ENCODE peak calls at places on chromosomes 16 and 17, in five cellular contexts. V is endothelial cell of umbilical vein, H is foreskin keratinocyte, Z is mesenchymal stem cell, S is GM23338. L is an unnamed sample.

GRCh38 chr17:77875881-77876509 is 82.5 kb upstream of the TNRC6C start:
- DNase-seq in Z (peak), S (no peak), V (no peak), H (no peak), L (no peak)

GRCh38 chr16:3984111-3985060 is 103.9 kb upstream of the CREBBP start:
- DNase-seq in V (no peak), Z (no peak), S (no peak), H (no peak), L (no peak)

GRCh38 chr17:61862975-61863800 is at the start of gene BRIP1:
- DNase-seq in H (peak), Z (peak), V (peak), S (peak), L (peak)

GRCh38 chr17:9162275-9162985 is 141.1 kb downstream of the NTN1 start:
- DNase-seq in V (no peak), Z (no peak), S (peak), H (no peak), L (peak)

GRCh38 chr17:1484586-1485310 is 7.7 kb downstream of the MYO1C start:
- DNase-seq in H (no peak), V (peak), S (peak), Z (peak), L (peak)

GRCh38 chr16:78684040-78684611 is 584.7 kb downstream of the WWOX start:
- DNase-seq in S (no peak), Z (peak), V (no peak), H (peak), L (no peak)

GRCh38 chr17:2926019-2926650 is 129.9 kb downstream of the RAP1GAP2 start:
- DNase-seq in Z (no peak), H (peak), S (no peak), V (no peak), L (no peak)

GRCh38 chr17:76264425-76264754 is 758 bp upstream of the UBALD2 start:
- DNase-seq in H (no peak), Z (no peak), V (no peak), S (no peak), L (no peak)

GRCh38 chr17:64385187-64386083 is 5.2 kb downstream of the PECAM1 start:
- DNase-seq in H (no peak), V (peak), Z (peak), S (no peak), L (no peak)

GRCh38 chr17:46216682-46217081 is 23.5 kb upstream of the KANSL1 start:
- DNase-seq in S (no peak), V (no peak), Z (no peak), H (no peak), L (no peak)

GRCh38 chr17:63435681-63436522 is 10.2 kb downstream of the CYB561 start:
- DNase-seq in Z (no peak), H (no peak), S (peak), V (no peak), L (no peak)

GRCh38 chr17:79557276-79557675 is 53.6 kb downstream of the RBFOX3 start:
- DNase-seq in S (no peak), Z (no peak), V (no peak), H (no peak), L (no peak)

GRCh38 chr17:79556263-79556662 is 54.6 kb downstream of the RBFOX3 start:
- DNase-seq in H (no peak), S (no peak), V (no peak), Z (no peak), L (no peak)

GRCh38 chr17:79559111-79559887 is 51.6 kb downstream of the RBFOX3 start:
- DNase-seq in Z (no peak), H (no peak), S (no peak), V (no peak), L (no peak)

GRCh38 chr17:79558573-79558900 is 52.3 kb downstream of the RBFOX3 start:
- DNase-seq in S (no peak), Z (no peak), V (no peak), H (no peak), L (no peak)

DNA sequence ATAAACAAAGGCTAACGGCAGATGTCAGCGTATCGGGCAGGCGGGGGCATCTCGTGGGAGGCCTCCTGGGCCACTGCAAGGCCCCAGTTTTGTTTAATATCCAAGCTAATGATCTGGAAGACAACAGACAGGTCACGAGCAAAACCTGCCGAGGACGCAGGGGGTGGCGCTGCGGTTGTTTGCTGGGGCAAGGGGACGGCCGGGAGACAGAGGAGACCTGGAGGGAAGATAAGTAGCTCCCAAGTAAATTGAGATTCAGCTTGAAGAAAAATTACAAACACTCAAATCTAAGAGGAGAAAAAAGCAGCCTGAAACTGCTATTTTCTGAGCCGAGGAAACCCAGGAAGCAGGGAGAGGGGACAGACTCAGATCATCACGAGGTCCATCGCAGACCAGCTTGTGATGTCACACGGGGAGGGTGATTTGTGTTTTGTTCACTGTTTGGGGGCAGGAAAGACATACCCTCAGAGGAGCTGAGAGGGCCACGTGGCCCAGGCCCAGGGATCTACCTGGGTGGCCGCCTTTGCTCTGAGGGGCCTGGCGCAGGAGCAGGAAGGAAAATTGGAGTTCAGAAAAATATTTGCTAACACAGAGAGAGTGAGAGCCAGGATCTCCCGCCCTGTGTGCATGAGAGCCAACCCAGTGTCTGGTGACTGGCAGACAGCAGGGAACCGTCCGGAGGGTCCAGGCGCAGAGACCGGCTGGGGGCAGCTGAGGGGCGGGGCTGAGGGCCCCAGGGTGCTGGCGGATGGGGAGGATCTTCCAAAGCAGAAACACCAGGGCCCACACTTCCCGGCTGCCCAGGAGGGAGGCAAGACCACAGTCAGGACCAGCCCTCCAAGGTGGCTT is 52.9 kb downstream of the RBFOX3 start:
- DNase-seq in H (no peak), S (no peak), V (no peak), Z (no peak), L (no peak)
- H3K27ac ChIP-seq in H (no peak), S (no peak), V (no peak), Z (no peak), L (no peak)

GRCh38 chr16:85514601-85515318 is 98.4 kb upstream of the GSE1 start:
- DNase-seq in V (no peak), S (peak), Z (peak), H (peak), L (peak)
- H3K27ac ChIP-seq in V (no peak), S (no peak), Z (peak), H (peak), L (no peak)

GRCh38 chr16:88789593-88789992 is 4.6 kb upstream of the PIEZO1 start:
- DNase-seq in H (no peak), V (no peak), S (no peak), Z (no peak), L (no peak)
- H3K27ac ChIP-seq in H (no peak), V (no peak), S (no peak), Z (no peak), L (no peak)

GRCh38 chr17:65988451-65988850 is 203.5 kb downstream of the CEP112 start:
- DNase-seq in H (no peak), V (no peak), S (no peak), Z (no peak), L (no peak)
- H3K27ac ChIP-seq in H (no peak), V (no peak), S (no peak), Z (no peak), L (no peak)

GRCh38 chr17:82605939-82606600 is 42.2 kb downstream of the WDR45B start:
- DNase-seq in V (no peak), S (no peak), H (peak), Z (no peak), L (no peak)

GRCh38 chr17:82611140-82612058 is 36.8 kb downstream of the WDR45B start:
- DNase-seq in S (no peak), Z (peak), V (no peak), H (no peak), L (no peak)

GRCh38 chr17:82604532-82604931 is 43.7 kb downstream of the WDR45B start:
- DNase-seq in S (no peak), H (no peak), Z (no peak), V (no peak), L (no peak)

GRCh38 chr17:82609655-82610054 is 38.6 kb downstream of the WDR45B start:
- DNase-seq in Z (no peak), V (no peak), H (no peak), S (no peak), L (no peak)

GRCh38 chr17:82608816-82609215 is 39.4 kb downstream of the WDR45B start:
- DNase-seq in V (no peak), H (no peak), S (no peak), Z (no peak), L (no peak)
- H3K27ac ChIP-seq in V (no peak), H (no peak), S (no peak), Z (no peak), L (no peak)

DNA sequence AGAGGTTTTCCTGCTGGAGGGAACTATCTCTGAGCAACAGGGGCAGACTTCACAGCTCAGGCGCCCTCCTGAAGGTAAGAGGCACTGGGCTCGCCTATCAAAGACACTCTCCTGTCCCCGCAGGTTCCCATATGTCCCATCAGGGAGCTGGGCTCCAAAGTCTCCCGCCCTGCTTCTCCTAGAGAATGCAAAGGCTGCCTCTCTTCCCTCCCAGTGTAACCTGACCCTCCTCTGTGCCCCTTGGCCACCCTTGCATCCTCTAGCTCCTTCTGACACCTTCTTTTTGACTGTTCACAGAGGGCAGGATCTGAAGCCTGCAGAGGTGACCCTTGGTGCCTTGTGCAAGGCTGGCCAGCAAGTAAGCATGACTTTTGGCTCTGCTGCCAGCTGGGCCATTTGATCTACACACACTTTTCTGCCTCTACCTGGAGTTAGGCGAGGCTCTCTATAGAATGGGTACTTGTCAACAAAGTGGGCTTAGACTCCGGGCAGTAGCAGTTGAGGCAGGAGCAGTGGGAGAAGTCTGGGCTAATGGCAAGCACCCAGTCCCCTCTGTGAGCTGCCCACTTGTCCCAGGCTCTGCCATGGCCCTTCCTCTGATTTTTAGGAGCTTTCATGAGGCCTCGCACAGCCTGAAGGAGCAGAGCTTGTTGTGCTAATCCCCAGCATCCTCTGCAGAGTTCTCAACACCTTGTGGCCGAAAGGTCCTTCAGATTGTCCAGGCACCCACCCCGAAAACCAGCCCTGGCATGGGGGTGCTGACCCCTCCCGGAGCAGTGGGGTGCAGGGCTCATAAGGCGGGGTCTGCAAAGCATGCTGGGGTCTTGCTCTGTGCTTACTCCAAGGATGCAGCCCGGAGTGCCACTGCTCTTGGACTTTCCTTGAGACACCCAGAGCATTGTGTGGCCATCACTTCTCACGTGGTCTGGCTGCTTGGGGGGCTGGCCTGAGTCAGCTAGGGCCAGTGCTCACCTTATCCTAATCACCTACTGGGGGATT is 122.9 kb downstream of the METRNL start:
- DNase-seq in H (no peak), V (no peak), S (no peak), Z (no peak), L (no peak)
- H3K27ac ChIP-seq in H (no peak), V (no peak), S (no peak), Z (peak), L (no peak)

GRCh38 chr16:1779741-1780676 is 2.4 kb downstream of the SPSB3 start:
- DNase-seq in S (no peak), Z (no peak), V (no peak), H (no peak), L (no peak)
- H3K27ac ChIP-seq in S (no peak), Z (no peak), V (no peak), H (no peak), L (no peak)

GRCh38 chr16:74711938-74712337 is 11.3 kb upstream of the MLKL start:
- DNase-seq in H (no peak), S (no peak), Z (no peak), V (no peak), L (no peak)

GRCh38 chr16:74716355-74716754 is 15.7 kb upstream of the MLKL start:
- DNase-seq in H (no peak), S (no peak), Z (no peak), V (no peak), L (no peak)

GRCh38 chr16:74710401-74710800 is 9.7 kb upstream of the MLKL start:
- DNase-seq in H (no peak), S (no peak), Z (no peak), V (no peak), L (no peak)

GRCh38 chr16:74713325-74713724 is 12.7 kb upstream of the MLKL start:
- DNase-seq in S (no peak), Z (no peak), H (no peak), V (no peak), L (no peak)

DNA sequence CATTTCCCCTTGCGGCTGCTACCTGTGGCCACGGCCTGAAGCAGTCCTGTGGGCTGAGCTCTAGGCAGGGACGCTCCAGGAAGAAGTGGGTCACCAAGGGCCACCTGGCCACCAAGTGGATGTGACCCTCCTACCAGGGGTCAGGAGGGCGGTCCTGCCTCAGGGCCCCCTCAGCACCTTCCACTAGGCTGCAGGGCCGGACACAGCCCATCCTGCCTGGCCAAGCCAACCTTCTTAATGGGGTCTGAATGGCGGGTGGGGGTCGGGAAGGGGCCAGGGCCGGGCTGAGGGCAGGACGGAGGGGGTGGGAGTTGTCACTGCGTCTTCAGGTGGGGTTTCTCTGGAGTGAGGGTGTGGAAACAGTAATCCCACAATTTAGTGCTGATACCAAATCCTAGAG is 13.2 kb upstream of the MLKL start:
- DNase-seq in V (no peak), S (no peak), Z (no peak), H (no peak), L (no peak)
- H3K27ac ChIP-seq in V (no peak), S (no peak), Z (no peak), H (no peak), L (no peak)

GRCh38 chr16:17227278-17227677 is 243.5 kb downstream of the XYLT1 start:
- DNase-seq in S (peak), H (peak), Z (no peak), V (no peak), L (no peak)
- H3K27ac ChIP-seq in S (no peak), H (no peak), Z (no peak), V (no peak), L (no peak)

DNA sequence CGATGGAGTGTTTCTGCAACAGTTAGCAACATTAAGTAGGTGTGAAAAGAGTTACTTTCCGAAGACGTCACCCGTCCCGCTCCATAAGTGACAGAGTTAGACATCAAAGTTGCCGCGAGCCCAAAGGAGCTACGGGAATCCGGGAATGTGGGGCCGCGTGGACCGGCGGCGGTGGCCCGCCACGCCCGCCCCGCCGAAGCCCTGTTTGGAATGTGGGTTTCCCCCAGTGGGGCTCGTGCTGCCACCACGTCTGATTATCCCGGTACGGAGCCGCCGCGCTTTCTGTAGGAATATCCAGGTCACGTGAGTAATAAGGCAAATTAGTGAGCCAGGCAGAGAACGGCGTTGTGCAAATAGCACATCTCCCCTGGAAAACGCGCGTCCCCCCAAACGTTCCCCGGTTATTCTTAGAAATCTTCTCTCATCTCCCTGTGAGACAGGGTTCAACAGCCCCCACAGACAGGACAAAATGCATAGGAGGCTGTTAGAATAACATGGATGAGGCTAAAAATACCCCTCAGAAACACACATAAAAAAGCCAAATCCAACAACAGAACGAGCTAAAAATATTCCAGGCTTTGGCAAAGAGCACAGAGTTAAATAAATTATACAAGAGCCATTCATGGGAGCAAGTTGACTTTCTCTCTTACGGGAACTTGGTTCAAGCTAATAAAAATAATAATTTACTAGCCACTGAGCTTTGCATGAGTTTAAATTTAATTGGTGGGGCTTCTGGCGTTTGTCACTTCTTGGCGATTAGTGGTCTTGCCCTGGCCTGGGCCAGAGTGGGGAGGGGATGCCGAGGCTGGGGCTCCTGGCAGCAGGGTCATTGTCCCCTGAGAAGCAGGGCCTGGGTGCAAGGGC is 8.6 kb downstream of the BAHCC1 start:
- DNase-seq in Z (peak), S (no peak), H (no peak), V (no peak), L (no peak)
- H3K27ac ChIP-seq in Z (no peak), S (no peak), H (no peak), V (no peak), L (no peak)